ENCODE peak calls at places on chromosomes 4 and X, in five cellular contexts. W is CD4-positive, alpha-beta T cell; X is tibial artery; A is endothelial cell; Y is T-helper 2 cell. P is an unnamed sample.
A peak's percentile ranks its signal among the peaks of the same experiment; 100 is the strongest.

GRCh38 chr4:42399393-42399792 is 2.1 kb downstream of the SHISA3 start:
- DNase-seq in A (no peak), Y (no peak), X (no peak), W (no peak), P (no peak)

GRCh38 chr4:1813915-1814314 is 20.8 kb downstream of the FGFR3 start:
- DNase-seq in A (no peak), Y (no peak), X (no peak), W (no peak), P (no peak)

GRCh38 chr4:144288011-144288903 is 147.7 kb upstream of the GYPA start:
- DNase-seq in A (no peak), Y (no peak), X (no peak), W (no peak), P (no peak)

GRCh38 chr4:38531126-38531737 is 132.8 kb upstream of the KLF3 start:
- DNase-seq in X (no peak), W (no peak), Y (no peak), A (no peak), P (no peak)

GRCh38 chrX:29478336-29479069 is 736.9 kb upstream of the MAGEB2 start:
- DNase-seq in X (no peak), A (peak; percentile 36), W (no peak), Y (no peak), P (no peak)

GRCh38 chr4:109648266-109648996 is 54.8 kb downstream of the CASP6 start:
- DNase-seq in X (no peak), Y (no peak), W (no peak), A (no peak), P (peak; percentile 19)

GRCh38 chrX:71017396-71017939 is 50.7 kb downstream of the SNX12 start:
- DNase-seq in X (no peak), Y (no peak), A (no peak), W (no peak), P (no peak)

GRCh38 chr4:75037253-75037652 is 104.3 kb downstream of the PARM1 start:
- DNase-seq in X (no peak), A (no peak), Y (no peak), W (no peak), P (no peak)

GRCh38 chr4:112141366-112142138 is 3.7 kb upstream of the FAM241A start:
- DNase-seq in W (no peak), X (no peak), A (no peak), Y (no peak), P (no peak)

GRCh38 chr4:142091691-142092182 is 455.4 kb downstream of the IL15 start:
- DNase-seq in Y (no peak), W (no peak), A (no peak), X (peak; percentile 66), P (no peak)

GRCh38 chr4:137425281-137425680 is 107.0 kb downstream of the PCDH18 start:
- DNase-seq in W (no peak), A (no peak), X (no peak), Y (no peak), P (no peak)

GRCh38 chrX:134631404-134632346 is 26.6 kb downstream of the PLAC1 start:
- DNase-seq in Y (no peak), A (no peak), W (no peak), X (no peak), P (no peak)

GRCh38 chr4:147103403-147103946 is 157.8 kb upstream of the TTC29 start:
- DNase-seq in W (no peak), X (peak; percentile 95), A (no peak), Y (no peak), P (no peak)

GRCh38 chr4:627751-628150 is 2.4 kb downstream of the PDE6B start:
- DNase-seq in A (no peak), X (peak; percentile 62), W (no peak), Y (no peak), P (no peak)

GRCh38 chr4:148166132-148166531 is 276.1 kb downstream of the NR3C2 start:
- DNase-seq in W (no peak), A (no peak), Y (no peak), X (no peak), P (no peak)

P was measured in T follicular helper cell.